ENCODE peak calls at places on chromosomes 12 and 14, in five cellular contexts. E is epithelial cell of esophagus, P is adipocyte, W is fibroblast of gingiva, X is GOT3. Y is an unnamed sample.

GRCh38 chr12:88328056-88328455 is 185.9 kb downstream of the TMTC3 start:
- DNase-seq in E (no peak), P (no peak), W (no peak), X (no peak), Y (peak)

GRCh38 chr14:50388256-50388931 is 8.3 kb downstream of the CDKL1 start:
- DNase-seq in E (no peak), P (no peak), W (no peak), X (no peak), Y (peak)

GRCh38 chr12:116910645-116911449 is at the start of gene FBXW8:
- DNase-seq in E (peak), P (peak), W (peak), X (peak), Y (peak)

GRCh38 chr12:2354151-2354991 is 301.6 kb downstream of the CACNA1C start:
- DNase-seq in E (no peak), P (no peak), W (no peak), X (no peak), Y (peak)

GRCh38 chr12:88298761-88299242 is 156.7 kb downstream of the TMTC3 start:
- DNase-seq in E (peak), P (peak), W (peak), X (no peak), Y (peak)

GRCh38 chr12:45268672-45269406 is 52.9 kb downstream of the ANO6 start:
- DNase-seq in E (peak), P (peak), W (peak), X (no peak), Y (peak)

GRCh38 chr14:106209745-106210144 is 683.4 kb downstream of the TMEM121 start:
- DNase-seq in E (no peak), P (no peak), W (no peak), X (no peak), Y (no peak)

GRCh38 chr14:22939684-22940083 is 10.5 kb upstream of the PRMT5 start:
- DNase-seq in E (no peak), P (peak), W (no peak), X (no peak), Y (peak)

GRCh38 chr12:119693006-119693405 is 25.1 kb downstream of the PRKAB1 start:
- DNase-seq in E (no peak), P (peak), W (peak), X (no peak), Y (peak)

GRCh38 chr12:30979371-30980259 is 53.1 kb downstream of the TSPAN11 start:
- DNase-seq in E (no peak), P (peak), W (peak), X (no peak), Y (no peak)

GRCh38 chr12:131895640-131896079 is 1.2 kb downstream of the ULK1 start:
- DNase-seq in E (no peak), P (no peak), W (no peak), X (no peak), Y (no peak)

GRCh38 chr14:104143071-104143470 is 4.7 kb downstream of the KIF26A start:
- DNase-seq in E (no peak), P (no peak), W (no peak), X (no peak), Y (no peak)

GRCh38 chr14:50229646-50230045 is 1.7 kb downstream of the SOS2 start:
- DNase-seq in E (no peak), P (no peak), W (no peak), X (no peak), Y (no peak)

GRCh38 chr12:57459750-57460400 is at the start of gene GLI1:
- DNase-seq in E (no peak), P (peak), W (peak), X (peak), Y (no peak)

GRCh38 chr14:68018598-68018997 is 199.0 kb downstream of the RAD51B start:
- DNase-seq in E (peak), P (no peak), W (no peak), X (no peak), Y (peak)

GRCh38 chr14:102346645-102347044 is 16.0 kb downstream of the CINP start:
- DNase-seq in E (no peak), P (no peak), W (no peak), X (no peak), Y (no peak)

GRCh38 chr12:47236109-47236714 is 156.5 kb upstream of the AMIGO2 start:
- DNase-seq in E (peak), P (peak), W (peak), X (no peak), Y (peak)

GRCh38 chr12:100539209-100539608 is 34.3 kb upstream of the GAS2L3 start:
- DNase-seq in E (peak), P (peak), W (no peak), X (no peak), Y (peak)

GRCh38 chr14:54711312-54711711 is 144.4 kb downstream of the SAMD4A start:
- DNase-seq in E (no peak), P (no peak), W (no peak), X (no peak), Y (no peak)

GRCh38 chr12:106246891-106247730 is 709 bp downstream of the CKAP4 start:
- DNase-seq in E (peak), P (peak), W (peak), X (no peak), Y (peak)

GRCh38 chr12:96326628-96327227 is 73.5 kb downstream of the CDK17 start:
- DNase-seq in E (no peak), P (no peak), W (no peak), X (no peak), Y (no peak)